ENCODE peak calls at places on chromosomes 5 and 9, in six cellular contexts. X, K, H, N, W and S are unnamed samples.

GRCh38 chr5:88081877-88082276 is 186.8 kb downstream of the TMEM161B start:
- ATAC-seq in N (no peak), H (peak), K (no peak), W (no peak), X (no peak), S (no peak)

GRCh38 chr9:136091582-136092352 is 3.3 kb downstream of the NACC2 start:
- ATAC-seq in N (no peak), H (no peak), K (no peak), X (no peak), W (no peak), S (no peak)

GRCh38 chr5:150671509-150672236 is 10.6 kb downstream of the MYOZ3 start:
- ATAC-seq in X (no peak), W (peak), N (no peak), H (peak), K (peak), S (peak)

GRCh38 chr5:124530916-124531315 is 215.5 kb downstream of the ZNF608 start:
- ATAC-seq in W (no peak), H (no peak), K (no peak), X (no peak), N (no peak), S (no peak)

GRCh38 chr9:107784235-107784958 is 294.8 kb upstream of the KLF4 start:
- ATAC-seq in H (peak), X (peak), K (no peak), N (peak), W (no peak), S (peak)

GRCh38 chr5:59222687-59223511 is 640.0 kb downstream of the RAB3C start:
- ATAC-seq in X (no peak), K (no peak), N (no peak), H (no peak), W (no peak), S (peak)

GRCh38 chr5:122323132-122323548 is 11.1 kb downstream of the SNCAIP start:
- ATAC-seq in K (no peak), X (no peak), H (no peak), W (no peak), N (no peak), S (no peak)

GRCh38 chr5:148791334-148791667 is 35.1 kb upstream of the ADRB2 start:
- ATAC-seq in N (no peak), W (no peak), H (no peak), K (no peak), X (no peak), S (no peak)

GRCh38 chr9:109444771-109445320 is 53.3 kb downstream of the PTPN3 start:
- ATAC-seq in K (no peak), X (no peak), N (no peak), W (no peak), H (no peak), S (no peak)

GRCh38 chr5:147303251-147303650 is 68.4 kb downstream of the STK32A start:
- ATAC-seq in X (no peak), N (no peak), H (no peak), W (no peak), K (no peak), S (no peak)

GRCh38 chr5:97544279-97545077 is 361.4 kb upstream of the RIOK2 start:
- ATAC-seq in H (no peak), W (no peak), N (no peak), K (no peak), X (no peak), S (no peak)

GRCh38 chr9:130446111-130446861 is 1.5 kb downstream of the ASS1 start:
- ATAC-seq in K (peak), X (peak), H (peak), N (no peak), W (peak), S (peak)

GRCh38 chr5:42454216-42454995 is 31.2 kb downstream of the GHR start:
- ATAC-seq in X (no peak), N (no peak), K (no peak), H (no peak), W (no peak), S (no peak)

GRCh38 chr5:74497706-74498105 is 142.8 kb downstream of the ENC1 start:
- ATAC-seq in H (no peak), N (no peak), K (no peak), X (no peak), W (no peak), S (no peak)

GRCh38 chr5:170791325-170791954 is 7.9 kb downstream of the GABRP start:
- ATAC-seq in N (peak), K (peak), X (peak), H (peak), W (peak), S (no peak)

GRCh38 chr5:155076379-155076778 is 62.8 kb downstream of the KIF4B start:
- ATAC-seq in X (no peak), H (no peak), N (no peak), K (no peak), W (no peak), S (no peak)

GRCh38 chr5:172170251-172170701 is 17.7 kb downstream of the STK10 start:
- ATAC-seq in W (no peak), K (no peak), N (no peak), X (no peak), H (no peak), S (no peak)

GRCh38 chr9:121289554-121290370 is 21.8 kb downstream of the GSN start:
- ATAC-seq in K (no peak), N (no peak), X (no peak), W (no peak), H (no peak), S (no peak)

GRCh38 chr5:36155291-36155690 is 3.4 kb downstream of the SKP2 start:
- ATAC-seq in H (no peak), W (no peak), N (no peak), X (no peak), K (no peak), S (no peak)

GRCh38 chr5:60185230-60186104 is 291.9 kb upstream of the PDE4D start:
- ATAC-seq in H (no peak), N (no peak), K (no peak), X (no peak), W (no peak), S (no peak)

GRCh38 chr5:154162475-154163217 is 27.9 kb upstream of the GALNT10 start:
- ATAC-seq in W (no peak), K (no peak), H (no peak), N (no peak), X (peak), S (no peak)

GRCh38 chr5:159286420-159287035 is 23.4 kb downstream of the UBLCP1 start:
- ATAC-seq in N (peak), X (peak), W (peak), H (peak), K (peak), S (no peak)

GRCh38 chr5:149289307-149289706 is 17.6 kb downstream of the AFAP1L1 start:
- ATAC-seq in H (no peak), K (no peak), X (no peak), W (no peak), N (no peak), S (no peak)

GRCh38 chr5:137141779-137142178 is 357.3 kb downstream of the SPOCK1 start:
- ATAC-seq in K (no peak), W (no peak), H (no peak), N (no peak), X (no peak), S (peak)

GRCh38 chr9:133715866-133716563 is 22.1 kb downstream of the SARDH start:
- ATAC-seq in N (peak), X (peak), W (peak), H (peak), K (peak), S (no peak)

GRCh38 chr5:95986937-95987520 is 25.4 kb upstream of the ELL2 start:
- ATAC-seq in N (no peak), W (no peak), X (peak), H (peak), K (no peak), S (no peak)

GRCh38 chr5:38602641-38603040 is 46.2 kb upstream of the LIFR start:
- ATAC-seq in N (no peak), H (no peak), K (no peak), W (no peak), X (no peak), S (no peak)

GRCh38 chr9:128439273-128439672 is 16.5 kb upstream of the ODF2 start:
- ATAC-seq in H (no peak), K (no peak), W (no peak), N (no peak), X (no peak), S (no peak)

GRCh38 chr5:1507457-1507856 is 16.3 kb downstream of the LPCAT1 start:
- ATAC-seq in X (no peak), H (no peak), K (no peak), N (no peak), W (no peak), S (no peak)

GRCh38 chr5:132425975-132426524 is 56.5 kb downstream of the SLC22A5 start:
- ATAC-seq in X (peak), H (no peak), W (no peak), N (no peak), K (no peak), S (no peak)

GRCh38 chr5:147906326-147907095 is at the start of gene C5orf46:
- ATAC-seq in H (no peak), W (no peak), X (no peak), K (no peak), N (no peak), S (no peak)

GRCh38 chr5:143279698-143280097 is 123.8 kb downstream of the NR3C1 start:
- ATAC-seq in H (peak), K (peak), N (no peak), W (peak), X (no peak), S (no peak)

GRCh38 chr5:161580621-161581020 is 34.1 kb upstream of the GABRB2 start:
- ATAC-seq in H (no peak), W (no peak), K (no peak), N (no peak), X (no peak), S (no peak)

GRCh38 chr9:103397868-103398600 is 402.9 kb downstream of the CYLC2 start:
- ATAC-seq in H (peak), X (no peak), K (no peak), W (no peak), N (peak), S (peak)

GRCh38 chr9:23542927-23543326 is 283.1 kb downstream of the ELAVL2 start:
- ATAC-seq in X (no peak), N (no peak), W (no peak), H (no peak), K (no peak), S (no peak)

DNA sequence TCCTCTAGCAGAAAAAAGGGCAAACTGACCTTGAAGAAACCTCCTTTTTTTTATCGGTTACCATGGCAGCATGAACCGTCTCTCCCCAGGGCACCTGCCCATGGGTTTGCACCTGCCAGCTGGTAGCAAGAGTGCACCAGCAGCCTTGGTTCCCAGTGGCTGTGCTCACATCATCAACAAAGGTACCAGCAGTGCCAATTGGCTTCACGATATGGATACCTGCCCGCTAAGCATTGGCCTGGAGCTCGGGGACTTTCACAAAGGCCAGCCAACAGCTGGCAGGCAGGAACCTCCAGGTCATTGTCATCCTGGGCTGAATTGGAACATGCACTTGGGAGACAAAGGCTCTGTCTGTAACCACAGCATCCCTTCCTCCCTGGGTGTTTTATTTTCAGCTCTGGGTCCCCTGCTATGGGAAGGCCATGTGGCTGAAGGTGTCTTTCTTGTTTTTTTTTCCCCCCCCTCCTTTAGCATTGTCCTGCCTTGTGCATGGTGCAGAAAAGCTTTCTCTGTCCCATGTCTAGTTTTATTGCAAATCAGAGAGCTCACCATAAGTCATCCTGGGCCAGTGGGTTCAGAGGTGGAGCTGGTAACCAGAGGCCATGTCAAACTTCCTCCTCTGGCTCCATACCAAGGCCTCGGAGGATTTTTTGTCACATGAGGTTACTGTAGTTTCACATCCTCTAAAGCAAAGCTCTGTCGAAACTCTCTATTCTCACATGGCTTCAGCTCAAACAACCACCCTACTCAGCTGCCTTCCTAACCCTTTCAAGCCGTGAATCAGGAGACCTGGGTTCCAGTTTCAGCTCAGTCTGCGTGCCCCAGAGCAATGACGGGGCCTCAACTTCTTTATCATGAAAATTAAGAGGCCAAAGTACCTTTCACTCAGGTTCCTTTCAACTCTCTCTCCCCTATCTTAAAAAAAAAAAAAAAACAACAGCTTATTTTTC is 145.5 kb upstream of the MAP3K1 start:
- ATAC-seq in N (no peak), H (peak), K (no peak), W (peak), X (no peak), S (peak)
- TF ChIP-seq POLR2AphosphoS5 in N (no peak), H (no peak), K (no peak), W (no peak), X (no peak), S (no peak)

GRCh38 chr5:105508519-105508918 is 1945.9 kb upstream of the NUDT12 start:
- ATAC-seq in H (no peak), X (no peak), N (no peak), K (peak), W (no peak), S (no peak)

GRCh38 chr5:105501315-105501714 is 1938.7 kb upstream of the NUDT12 start:
- ATAC-seq in H (no peak), X (no peak), K (no peak), N (no peak), W (peak), S (no peak)

GRCh38 chr5:105506692-105507277 is 1944.2 kb upstream of the NUDT12 start:
- ATAC-seq in X (peak), W (peak), N (peak), H (peak), K (no peak), S (no peak)

DNA sequence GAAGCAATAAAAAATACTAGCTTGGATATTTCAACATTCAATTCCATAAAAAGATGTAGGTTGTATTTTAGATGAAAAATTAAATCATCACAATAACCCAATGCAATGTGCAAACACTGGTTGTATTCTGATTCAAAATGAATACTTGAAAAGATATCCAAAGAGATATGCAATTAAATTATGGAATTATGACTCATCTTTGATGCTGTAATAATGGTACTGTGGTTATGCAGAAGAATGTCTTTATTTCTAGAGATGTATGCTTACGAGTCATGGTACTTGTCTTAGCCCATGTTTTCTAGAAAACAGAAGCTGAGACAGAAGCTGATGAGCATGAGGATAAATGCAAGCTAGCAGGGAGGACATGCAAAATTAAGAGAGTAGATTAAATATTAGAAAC is 1941.4 kb upstream of the NUDT12 start:
- ATAC-seq in K (no peak), H (no peak), W (no peak), X (no peak), N (no peak), S (no peak)
- TF ChIP-seq POLR2AphosphoS5 in K (no peak), H (no peak), W (no peak), X (no peak), N (no peak), S (no peak)

GRCh38 chr9:131628821-131629197 is 83.5 kb downstream of the PRRT1B start:
- ATAC-seq in X (no peak), K (no peak), W (no peak), H (no peak), N (no peak), S (no peak)

GRCh38 chr9:131629827-131630205 is 84.5 kb downstream of the PRRT1B start:
- ATAC-seq in K (no peak), H (no peak), W (no peak), X (no peak), N (no peak), S (no peak)

GRCh38 chr9:131625848-131626670 is 80.7 kb downstream of the PRRT1B start:
- ATAC-seq in K (no peak), H (no peak), W (peak), X (no peak), N (no peak), S (no peak)

GRCh38 chr9:131627326-131627845 is 82.1 kb downstream of the PRRT1B start:
- ATAC-seq in W (no peak), K (no peak), H (no peak), X (no peak), N (no peak), S (no peak)

DNA sequence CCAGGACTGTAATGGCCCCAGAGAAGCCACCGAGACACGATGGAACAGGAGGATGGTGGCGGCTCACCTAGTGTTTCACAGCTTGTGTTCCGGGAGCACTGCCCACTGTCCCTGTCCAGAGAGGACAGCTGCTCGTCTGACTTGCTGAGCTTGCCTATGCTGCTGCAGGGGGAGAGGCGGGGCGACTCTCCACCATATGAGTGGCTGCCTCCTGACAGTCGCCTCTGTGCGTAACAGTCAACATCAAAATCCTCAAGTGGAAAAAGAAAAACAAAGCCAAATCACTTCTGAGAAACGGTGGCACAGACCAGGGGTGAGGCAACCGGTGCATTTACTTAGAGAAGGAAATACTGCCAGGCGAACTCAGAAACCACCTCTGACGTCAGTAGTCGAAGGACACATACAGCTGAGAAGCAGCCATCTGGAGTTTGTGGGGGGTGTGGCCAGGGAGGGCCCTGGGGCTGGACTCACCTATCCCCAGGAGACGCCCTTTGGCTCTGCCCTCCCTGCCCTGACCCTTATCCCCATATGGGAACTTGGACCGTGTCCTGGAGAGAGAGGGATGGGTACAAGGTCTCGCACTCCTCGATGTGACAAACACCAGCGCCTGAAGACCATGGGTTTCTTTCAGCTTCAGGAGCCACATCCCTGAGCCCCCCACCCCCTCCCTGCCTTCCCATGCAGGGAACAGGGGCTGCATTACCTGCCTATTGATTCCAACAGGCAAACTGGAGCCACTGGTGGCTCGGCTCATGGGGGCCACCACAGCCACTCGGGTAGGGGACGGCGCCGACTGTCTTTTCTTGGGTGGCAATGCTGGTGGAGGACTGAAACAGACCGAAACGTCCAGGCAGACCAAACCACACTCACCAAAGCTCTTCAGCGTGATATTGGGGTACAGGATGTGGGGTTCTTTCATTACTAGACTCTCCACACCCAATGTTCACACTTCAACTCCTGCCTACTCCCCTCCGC is 82.8 kb downstream of the PRRT1B start:
- ATAC-seq in X (no peak), H (no peak), N (no peak), W (peak), K (no peak), S (peak)
- TF ChIP-seq POLR2AphosphoS5 in X (no peak), H (no peak), N (no peak), W (no peak), K (no peak), S (no peak)

GRCh38 chr5:142108432-142109355 is at the start of gene NDFIP1:
- ATAC-seq in X (peak), H (peak), W (peak), N (peak), K (peak), S (peak)

GRCh38 chr5:142102980-142103379 is 5.6 kb upstream of the NDFIP1 start:
- ATAC-seq in K (no peak), N (no peak), W (no peak), X (no peak), H (no peak), S (no peak)

GRCh38 chr5:142104491-142104890 is 4.1 kb upstream of the NDFIP1 start:
- ATAC-seq in H (no peak), K (no peak), W (no peak), X (no peak), N (no peak), S (no peak)

GRCh38 chr5:142107729-142108431 is 699 bp upstream of the NDFIP1 start:
- ATAC-seq in N (no peak), H (no peak), X (no peak), W (no peak), K (no peak), S (no peak)

DNA sequence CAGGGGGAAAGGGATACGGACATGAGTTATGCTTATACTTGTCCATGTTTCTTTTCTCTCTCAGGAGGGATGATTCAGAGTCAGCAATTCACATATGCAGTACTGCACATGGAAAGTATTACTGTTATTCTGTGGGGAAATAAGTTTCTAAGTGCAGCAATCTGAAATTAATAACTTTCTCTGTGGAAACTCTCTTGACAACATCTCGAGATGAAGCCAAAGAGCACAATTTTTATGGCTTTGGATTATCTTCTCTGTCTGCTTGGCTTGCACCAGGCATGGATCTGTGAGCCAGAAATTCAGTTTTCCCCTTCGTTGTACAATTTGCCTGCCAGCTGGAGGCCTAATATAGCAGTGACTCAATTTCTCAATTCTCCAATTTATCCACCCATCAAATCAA is 2.5 kb upstream of the NDFIP1 start:
- ATAC-seq in K (no peak), W (no peak), X (no peak), N (no peak), H (no peak), S (peak)
- TF ChIP-seq POLR2AphosphoS5 in K (no peak), W (no peak), X (no peak), N (no peak), H (no peak), S (peak)

GRCh38 chr9:80794197-80794596 is 895.1 kb downstream of the TLE1 start:
- ATAC-seq in N (no peak), X (no peak), W (no peak), H (no peak), K (no peak), S (no peak)
- TF ChIP-seq POLR2AphosphoS5 in N (no peak), X (no peak), W (no peak), H (no peak), K (no peak), S (no peak)

GRCh38 chr5:3312299-3312698 is 283.3 kb upstream of the IRX1 start:
- ATAC-seq in K (no peak), W (no peak), N (no peak), X (no peak), H (no peak), S (no peak)

GRCh38 chr5:3309538-3309937 is 286.1 kb upstream of the IRX1 start:
- ATAC-seq in W (no peak), H (no peak), N (no peak), X (no peak), K (no peak), S (no peak)

GRCh38 chr5:3307982-3308621 is 287.5 kb upstream of the IRX1 start:
- ATAC-seq in N (no peak), K (no peak), X (no peak), W (no peak), H (no peak), S (no peak)

GRCh38 chr5:3311443-3311842 is 284.2 kb upstream of the IRX1 start:
- ATAC-seq in W (no peak), N (no peak), H (no peak), K (no peak), X (no peak), S (peak)

GRCh38 chr5:3310551-3311340 is 284.9 kb upstream of the IRX1 start:
- ATAC-seq in K (no peak), X (no peak), H (no peak), W (no peak), N (no peak), S (peak)
- TF ChIP-seq POLR2AphosphoS5 in K (no peak), X (no peak), H (no peak), W (no peak), N (no peak), S (no peak)